ENCODE peak calls at places on chromosomes 12 and 14, in ten cellular contexts. P, D, E, K, I, S, N, O, C and B are unnamed samples.

GRCh38 chr12:64826234-64826633 is 1.8 kb downstream of the TBC1D30 start:
- DNase-seq in O (peak; percentile 10), I (peak; percentile 80), S (peak; percentile 78), N (no peak), C (peak; percentile 60), P (peak; percentile 53), K (no peak), E (no peak), D (no peak), B (peak; percentile 74)

GRCh38 chr12:80864046-80864735 is 73.5 kb downstream of the LIN7A start:
- DNase-seq in E (no peak), C (no peak), O (no peak), N (no peak), P (no peak), I (no peak), S (no peak), D (no peak), K (no peak), B (no peak)

GRCh38 chr12:91913124-91913523 is 232.5 kb downstream of the BTG1 start:
- DNase-seq in I (no peak), P (no peak), K (no peak), S (no peak), N (no peak), C (no peak), O (no peak), E (no peak), D (no peak), B (no peak)

GRCh38 chr12:11653215-11653753 is 3.8 kb downstream of the ETV6 start:
- DNase-seq in O (no peak), E (no peak), D (no peak), S (no peak), P (no peak), N (no peak), K (peak; percentile 73), I (no peak), C (no peak), B (no peak)

GRCh38 chr14:96252323-96253052 is 3.5 kb upstream of the BDKRB1 start:
- DNase-seq in S (no peak), P (no peak), K (no peak), C (no peak), O (no peak), I (no peak), D (no peak), E (no peak), N (no peak), B (no peak)

GRCh38 chr14:20836668-20837338 is 34.2 kb upstream of the RNASE1 start:
- DNase-seq in I (no peak), P (no peak), K (no peak), E (no peak), S (peak; percentile 60), D (no peak), N (no peak), O (no peak), C (no peak), B (peak; percentile 83)

GRCh38 chr14:92624764-92625163 is 111.2 kb downstream of the RIN3 start:
- DNase-seq in D (no peak), C (no peak), E (no peak), N (no peak), O (no peak), P (no peak), K (no peak), I (no peak), S (no peak), B (no peak)

GRCh38 chr12:6118891-6119568 is 5.4 kb downstream of the VWF start:
- DNase-seq in N (no peak), O (no peak), S (no peak), K (no peak), P (no peak), E (no peak), I (no peak), D (no peak), C (no peak), B (no peak)

GRCh38 chr14:23284654-23285529 is 1.0 kb downstream of the HOMEZ start:
- DNase-seq in N (no peak), I (no peak), O (no peak), C (no peak), P (no peak), K (no peak), E (no peak), D (no peak), S (peak; percentile 28), B (no peak)

GRCh38 chr14:99270491-99271287 is 1.3 kb downstream of the BCL11B start:
- DNase-seq in O (no peak), C (no peak), S (peak; percentile 44), D (no peak), P (no peak), N (no peak), K (peak; percentile 52), I (no peak), E (no peak), B (peak; percentile 91)
- H3K27me3 ChIP-seq in O (no peaks in the 10 kb centered on the region), C (peaks cover 18% of the 10 kb centered on the region), S (peaks cover 14% of the 10 kb centered on the region), D (no peaks in the 10 kb centered on the region), P (peaks cover 75% of the 10 kb centered on the region), N (peaks cover 6% of the 10 kb centered on the region), K (peaks cover 4% of the 10 kb centered on the region), I (peaks cover 68% of the 10 kb centered on the region), E (no peaks in the 10 kb centered on the region), B (peaks cover 11% of the 10 kb centered on the region)

GRCh38 chr12:79691299-79692248 is 810 bp upstream of the PAWR start:
- DNase-seq in P (peak; percentile 17), N (no peak), I (no peak), O (no peak), C (no peak), K (no peak), S (peak; percentile 28), E (no peak), D (no peak), B (peak; percentile 39)
- H3K4me3 ChIP-seq in P (peak overlapping the region; percentile 87), N (peak overlapping the region; percentile 94), I (peak overlapping the region; percentile 88), O (no peak overlapping the region), C (peak overlapping the region; percentile 67), K (no peak overlapping the region), S (peak overlapping the region; percentile 34), E (peak overlapping the region; percentile 22), D (peak overlapping the region; percentile 97), B (peak overlapping the region; percentile 72)

DNA sequence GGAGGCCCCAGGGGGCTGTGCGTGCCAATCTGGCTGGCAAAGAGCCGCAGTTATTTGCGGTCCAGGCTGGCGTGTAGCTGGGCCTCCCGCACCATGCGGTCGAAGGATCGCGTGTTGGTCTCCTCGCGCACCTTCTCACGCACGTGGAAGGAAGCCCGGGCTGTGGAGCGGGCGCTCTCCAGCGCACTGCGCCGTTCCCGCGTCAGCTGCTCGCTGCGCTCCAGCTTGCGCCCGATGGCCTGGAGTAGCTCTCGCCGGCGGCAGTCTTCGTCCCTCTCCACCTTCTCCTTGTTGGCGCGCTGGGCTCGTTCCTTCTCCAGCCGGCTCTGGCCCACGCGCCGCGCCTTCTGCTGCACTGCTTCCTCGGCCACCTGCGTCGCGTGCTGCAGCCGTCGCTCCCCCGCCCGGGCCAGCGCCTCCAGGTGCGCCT is 3.2 kb downstream of the CCDC177 start:
- DNase-seq in E (no peak), C (no peak), O (no peak), D (no peak), S (no peak), P (no peak), K (no peak), I (no peak), N (no peak), B (no peak)
- H3K27me3 ChIP-seq in E (peaks cover 20% of the 10 kb centered on the region), C (peaks cover 20% of the 10 kb centered on the region), O (peaks cover 14% of the 10 kb centered on the region), D (peaks cover 3% of the 10 kb centered on the region), S (peaks cover 73% of the 10 kb centered on the region), P (peaks cover 84% of the 10 kb centered on the region), K (peaks cover 13% of the 10 kb centered on the region), I (no peaks in the 10 kb centered on the region), N (peaks cover 97% of the 10 kb centered on the region), B (peaks cover 55% of the 10 kb centered on the region)

DNA sequence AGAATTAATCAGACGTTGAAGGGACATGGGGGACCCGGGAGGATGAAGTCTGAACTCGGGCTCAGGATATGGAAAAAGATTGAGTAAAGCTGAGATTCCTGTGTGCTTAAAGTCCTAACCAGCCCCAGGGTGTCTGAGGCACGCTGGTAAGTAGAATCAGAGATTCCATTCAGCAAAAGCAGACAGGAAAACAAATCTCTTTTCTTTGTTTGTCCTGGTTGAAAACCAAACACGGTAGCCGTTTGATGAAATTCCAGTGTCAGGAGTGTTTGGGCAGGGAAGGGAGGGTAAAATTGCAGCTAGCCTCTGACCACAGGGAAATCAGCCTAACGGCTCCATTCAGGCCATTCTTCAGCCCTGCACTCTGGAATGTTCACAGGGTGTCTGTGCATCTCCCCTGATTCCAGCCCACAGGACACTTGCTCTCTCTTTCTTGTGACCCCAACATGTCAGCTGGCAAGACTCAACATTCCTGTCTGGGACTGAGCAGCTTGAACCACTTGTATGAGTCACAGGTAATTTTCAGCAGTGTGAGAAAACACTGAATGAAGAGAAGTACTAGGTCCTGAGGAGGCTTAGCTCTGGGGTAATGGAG is 31.0 kb downstream of the NINJ2 start:
- DNase-seq in S (peak; percentile 55), I (peak; percentile 46), E (no peak), P (peak; percentile 29), C (peak; percentile 69), O (no peak), K (no peak), N (no peak), D (no peak), B (peak; percentile 65)
- H3K4me3 ChIP-seq in S (no peak overlapping the region), I (no peak overlapping the region), E (no peak overlapping the region), P (no peak overlapping the region), C (no peak overlapping the region), O (no peak overlapping the region), K (no peak overlapping the region), N (no peak overlapping the region), D (no peak overlapping the region), B (no peak overlapping the region)

DNA sequence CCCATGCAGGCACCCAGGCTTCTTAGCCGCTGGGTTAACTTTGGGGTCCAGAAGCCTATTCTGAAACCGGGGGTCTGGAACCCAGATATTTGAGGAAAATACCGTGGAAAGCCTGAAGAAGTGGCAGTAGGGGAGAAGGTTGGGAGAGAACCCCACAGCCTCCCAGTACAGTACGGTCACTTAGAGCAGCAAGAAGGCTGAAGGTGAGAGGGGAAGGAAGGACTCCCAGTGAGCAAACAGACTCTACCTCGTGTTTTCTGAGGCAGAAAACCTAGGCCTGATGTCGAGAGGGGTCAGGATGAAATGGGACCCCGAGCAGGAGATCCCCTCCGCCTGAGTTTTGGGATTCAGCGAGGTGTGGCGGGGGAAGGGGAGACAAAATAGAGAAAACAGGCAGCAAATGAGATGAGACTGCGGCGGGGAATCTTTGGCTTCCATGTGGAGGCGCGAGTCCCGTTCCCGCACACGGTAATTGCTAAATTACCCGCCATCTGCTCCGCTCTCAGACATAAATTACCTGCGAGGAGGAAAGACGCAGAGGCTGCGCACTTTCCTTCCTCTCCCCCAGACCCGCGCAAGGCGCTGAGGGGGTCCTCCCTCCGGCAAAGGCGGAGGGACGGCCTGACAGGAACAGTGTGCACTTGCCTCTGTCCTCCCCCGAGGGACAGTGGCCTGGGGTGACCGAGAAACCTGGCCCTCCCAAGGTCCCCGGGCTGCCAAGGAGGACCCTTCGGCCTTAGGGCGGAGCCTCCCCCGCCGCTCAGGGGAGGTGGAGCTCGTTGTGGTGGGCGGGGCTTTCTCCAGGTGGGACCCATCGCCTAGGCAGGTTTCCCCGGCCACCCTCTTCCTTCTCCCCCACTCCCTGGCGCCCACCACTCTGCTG is 10.9 kb upstream of the CALCOCO1 start:
- DNase-seq in C (no peak), K (no peak), O (peak; percentile 34), S (peak; percentile 60), P (no peak), N (no peak), E (peak; percentile 41), D (no peak), I (no peak), B (peak; percentile 97)
- H3K27me3 ChIP-seq in C (no peaks in the 10 kb centered on the region), K (peaks cover 34% of the 10 kb centered on the region), O (peaks cover 17% of the 10 kb centered on the region), S (peaks cover 93% of the 10 kb centered on the region), P (peaks cover 49% of the 10 kb centered on the region), N (peaks cover 19% of the 10 kb centered on the region), E (peaks cover 50% of the 10 kb centered on the region), D (no peaks in the 10 kb centered on the region), I (peaks cover 40% of the 10 kb centered on the region), B (peaks cover 71% of the 10 kb centered on the region)